ENCODE peak calls at places on chromosomes 6 and 20, in eight cellular contexts. U, I, D, L, R, H, P and F are unnamed samples.

GRCh38 chr20:5000263-5001173 is 792 bp downstream of the SLC23A2 start:
- DNase-seq in P (no peak), D (no peak), I (peak; percentile 9), R (no peak), H (no peak), U (no peak), L (no peak), F (no peak)

GRCh38 chr6:98641929-98642328 is 192.4 kb upstream of the POU3F2 start:
- DNase-seq in D (peak; percentile 31), L (no peak), H (no peak), U (no peak), I (no peak), R (no peak), P (no peak), F (peak; percentile 89)

GRCh38 chr6:135212020-135212806 is 31.1 kb downstream of the MYB start:
- DNase-seq in R (no peak), D (no peak), H (no peak), I (no peak), U (no peak), L (no peak), P (no peak), F (no peak)

GRCh38 chr20:50221501-50222323 is 31.1 kb downstream of the CEBPB start:
- DNase-seq in P (no peak), L (no peak), D (no peak), I (no peak), R (no peak), H (peak; percentile 72), U (no peak), F (peak; percentile 32)

GRCh38 chr6:143457563-143458359 is 7.2 kb downstream of the PEX3 start:
- DNase-seq in D (no peak), I (no peak), U (no peak), P (no peak), L (no peak), H (peak; percentile 8), R (no peak), F (peak; percentile 42)

GRCh38 chr6:170030284-170031095 is 260.4 kb downstream of the DLL1 start:
- DNase-seq in U (no peak), R (no peak), I (no peak), P (no peak), H (no peak), D (no peak), L (no peak), F (no peak)

GRCh38 chr6:29737707-29738630 is 14.7 kb downstream of the HLA-F start:
- DNase-seq in R (peak; percentile 64), I (no peak), U (peak; percentile 38), P (peak; percentile 58), L (no peak), D (peak; percentile 9), H (peak; percentile 81), F (peak; percentile 74)

GRCh38 chr20:4951299-4951698 is 50.0 kb downstream of the SLC23A2 start:
- DNase-seq in I (no peak), D (no peak), R (no peak), H (peak; percentile 88), U (no peak), L (peak; percentile 83), P (no peak), F (peak; percentile 89)

GRCh38 chr20:15930324-15931305 is 642.6 kb downstream of the KIF16B start:
- DNase-seq in H (peak; percentile 5), P (no peak), L (peak; percentile 23), U (no peak), R (no peak), I (peak; percentile 76), D (no peak), F (peak; percentile 54)

GRCh38 chr6:34890526-34890910 is 1.5 kb downstream of the ANKS1A start:
- DNase-seq in L (no peak), U (no peak), H (no peak), I (no peak), R (no peak), D (no peak), P (no peak), F (no peak)